ENCODE peak calls at places on chromosomes 12 and 14, in nine cellular contexts. K, G, S, I, D, Q, R, F and J are unnamed samples.
A peak's percentile ranks its signal among the peaks of the same experiment; 100 is the strongest.

GRCh38 chr14:85579957-85580356 is 50.0 kb downstream of the FLRT2 start:
- DNase-seq in K (no peak), G (no peak), S (no peak), I (no peak), D (no peak), Q (no peak), R (no peak), F (no peak), J (no peak)

GRCh38 chr12:128734391-128734790 is 89.4 kb downstream of the SLC15A4 start:
- DNase-seq in K (no peak), G (no peak), S (no peak), I (no peak), D (no peak), Q (no peak), R (no peak), F (no peak), J (no peak)

GRCh38 chr12:103901518-103902173 is 28.6 kb upstream of the HSP90B1 start:
- DNase-seq in K (no peak), G (no peak), S (no peak), I (no peak), D (no peak), Q (no peak), R (no peak), F (no peak), J (no peak)

GRCh38 chr14:102849522-102850379 is 72.5 kb downstream of the TRAF3 start:
- DNase-seq in K (no peak), G (no peak), S (no peak), I (peak; percentile 55), D (no peak), Q (no peak), R (no peak), F (no peak), J (no peak)

GRCh38 chr12:54596526-54596946 is 8.1 kb upstream of the PPP1R1A start:
- DNase-seq in K (no peak), G (no peak), S (peak; percentile 47), I (peak; percentile 73), D (peak; percentile 41), Q (peak; percentile 48), R (peak; percentile 26), F (peak; percentile 59), J (no peak)

GRCh38 chr12:93698307-93699092 is 21.3 kb downstream of the CRADD start:
- DNase-seq in K (no peak), G (no peak), S (no peak), I (peak; percentile 25), D (no peak), Q (no peak), R (no peak), F (no peak), J (no peak)

GRCh38 chr14:102333795-102334415 is 14.4 kb downstream of the ZNF839 start:
- DNase-seq in K (no peak), G (no peak), S (no peak), I (no peak), D (no peak), Q (no peak), R (no peak), F (no peak), J (no peak)

GRCh38 chr14:103528158-103528511 is 861 bp upstream of the TRMT61A start:
- DNase-seq in K (no peak), G (no peak), S (no peak), I (no peak), D (no peak), Q (no peak), R (no peak), F (no peak), J (no peak)

GRCh38 chr12:57755454-57756372 is 810 bp downstream of the MARCHF9 start:
- DNase-seq in K (no peak), G (no peak), S (no peak), I (no peak), D (no peak), Q (no peak), R (no peak), F (peak; percentile 49), J (no peak)

GRCh38 chr12:47360771-47361388 is 281.1 kb upstream of the AMIGO2 start:
- DNase-seq in K (peak; percentile 65), G (no peak), S (no peak), I (peak; percentile 31), D (no peak), Q (no peak), R (no peak), F (peak; percentile 41), J (no peak)

GRCh38 chr14:37650356-37651037 is 55.1 kb downstream of the TTC6 start:
- DNase-seq in K (no peak), G (no peak), S (no peak), I (no peak), D (no peak), Q (no peak), R (no peak), F (no peak), J (peak; percentile 65)

GRCh38 chr14:22691171-22691570 is 47.0 kb upstream of the OR6J1 start:
- DNase-seq in K (no peak), G (no peak), S (peak; percentile 62), I (peak; percentile 66), D (no peak), Q (no peak), R (peak; percentile 47), F (no peak), J (no peak)